ENCODE peak calls at places on chromosomes 13 and 19, in six cellular contexts. One of them, this sample, is unnamed.

GRCh38 chr13:97948041-97948440 is 5.4 kb upstream of the IPO5 start:
- DNase-seq in stomach: no peak
- DNase-seq in NB4: no peak
- DNase-seq in fibroblast of mammary gland: peak
- DNase-seq in progenitor cell of endocrine pancreas: no peak
- DNase-seq in lower lobe of right lung: no peak
- DNase-seq in this sample: peak

GRCh38 chr13:112454648-112455334 is 78.6 kb downstream of the SPACA7 start:
- DNase-seq in stomach: no peak
- DNase-seq in NB4: no peak
- DNase-seq in fibroblast of mammary gland: no peak
- DNase-seq in progenitor cell of endocrine pancreas: no peak
- DNase-seq in lower lobe of right lung: no peak
- DNase-seq in this sample: no peak

GRCh38 chr13:55615080-55615479 is 1525.6 kb upstream of the PRR20A start:
- DNase-seq in stomach: no peak
- DNase-seq in NB4: no peak
- DNase-seq in fibroblast of mammary gland: no peak
- DNase-seq in progenitor cell of endocrine pancreas: no peak
- DNase-seq in lower lobe of right lung: no peak
- DNase-seq in this sample: no peak

GRCh38 chr13:88063741-88064140 is 392.6 kb downstream of the SLITRK5 start:
- DNase-seq in stomach: no peak
- DNase-seq in NB4: no peak
- DNase-seq in fibroblast of mammary gland: no peak
- DNase-seq in progenitor cell of endocrine pancreas: no peak
- DNase-seq in lower lobe of right lung: no peak
- DNase-seq in this sample: no peak

GRCh38 chr19:11421607-11422098 is 2.5 kb upstream of the RGL3 start:
- DNase-seq in stomach: peak
- DNase-seq in NB4: no peak
- DNase-seq in fibroblast of mammary gland: no peak
- DNase-seq in progenitor cell of endocrine pancreas: no peak
- DNase-seq in lower lobe of right lung: peak
- DNase-seq in this sample: no peak

GRCh38 chr19:23901360-23901759 is 13.3 kb upstream of the ZNF726 start:
- DNase-seq in stomach: no peak
- DNase-seq in NB4: no peak
- DNase-seq in fibroblast of mammary gland: no peak
- DNase-seq in progenitor cell of endocrine pancreas: no peak
- DNase-seq in lower lobe of right lung: no peak
- DNase-seq in this sample: no peak

GRCh38 chr13:33514362-33514761 is 228.8 kb upstream of the STARD13 start:
- DNase-seq in stomach: no peak
- DNase-seq in NB4: no peak
- DNase-seq in fibroblast of mammary gland: no peak
- DNase-seq in progenitor cell of endocrine pancreas: no peak
- DNase-seq in lower lobe of right lung: no peak
- DNase-seq in this sample: no peak

GRCh38 chr19:47673426-47673825 is 39.8 kb upstream of the EHD2 start:
- DNase-seq in stomach: no peak
- DNase-seq in NB4: no peak
- DNase-seq in fibroblast of mammary gland: no peak
- DNase-seq in progenitor cell of endocrine pancreas: no peak
- DNase-seq in lower lobe of right lung: no peak
- DNase-seq in this sample: no peak

GRCh38 chr19:11373166-11373884 is 1.1 kb upstream of the SWSAP1 start:
- DNase-seq in stomach: peak
- DNase-seq in NB4: peak
- DNase-seq in fibroblast of mammary gland: no peak
- DNase-seq in progenitor cell of endocrine pancreas: peak
- DNase-seq in lower lobe of right lung: no peak
- DNase-seq in this sample: peak

GRCh38 chr19:10718205-10719196 is 622 bp downstream of the DNM2 start:
- DNase-seq in stomach: peak
- DNase-seq in NB4: peak
- DNase-seq in fibroblast of mammary gland: peak
- DNase-seq in progenitor cell of endocrine pancreas: peak
- DNase-seq in lower lobe of right lung: peak
- DNase-seq in this sample: peak

GRCh38 chr13:109989155-109989554 is 202.8 kb upstream of the IRS2 start:
- DNase-seq in stomach: no peak
- DNase-seq in NB4: no peak
- DNase-seq in fibroblast of mammary gland: peak
- DNase-seq in progenitor cell of endocrine pancreas: no peak
- DNase-seq in lower lobe of right lung: no peak
- DNase-seq in this sample: peak

GRCh38 chr13:39405107-39405506 is 197.9 kb downstream of the LHFPL6 start:
- DNase-seq in stomach: no peak
- DNase-seq in NB4: no peak
- DNase-seq in fibroblast of mammary gland: no peak
- DNase-seq in progenitor cell of endocrine pancreas: no peak
- DNase-seq in lower lobe of right lung: no peak
- DNase-seq in this sample: no peak

GRCh38 chr19:48674216-48674809 is 1.5 kb upstream of the NTN5 start:
- DNase-seq in stomach: no peak
- DNase-seq in NB4: no peak
- DNase-seq in fibroblast of mammary gland: no peak
- DNase-seq in progenitor cell of endocrine pancreas: no peak
- DNase-seq in lower lobe of right lung: no peak
- DNase-seq in this sample: no peak

GRCh38 chr19:5504115-5504514 is 48.9 kb downstream of the ZNRF4 start:
- DNase-seq in stomach: no peak
- DNase-seq in NB4: no peak
- DNase-seq in fibroblast of mammary gland: no peak
- DNase-seq in progenitor cell of endocrine pancreas: no peak
- DNase-seq in lower lobe of right lung: no peak
- DNase-seq in this sample: no peak

GRCh38 chr13:49082653-49083536 is 107.2 kb downstream of the FNDC3A start:
- DNase-seq in stomach: no peak
- DNase-seq in NB4: no peak
- DNase-seq in fibroblast of mammary gland: peak
- DNase-seq in progenitor cell of endocrine pancreas: no peak
- DNase-seq in lower lobe of right lung: no peak
- DNase-seq in this sample: peak

GRCh38 chr19:19463348-19464117 is 51.8 kb downstream of the TSSK6 start:
- DNase-seq in stomach: no peak
- DNase-seq in NB4: no peak
- DNase-seq in fibroblast of mammary gland: peak
- DNase-seq in progenitor cell of endocrine pancreas: no peak
- DNase-seq in lower lobe of right lung: peak
- DNase-seq in this sample: peak

GRCh38 chr13:113035209-113035800 is 66.3 kb downstream of the MCF2L start:
- DNase-seq in stomach: no peak
- DNase-seq in NB4: no peak
- DNase-seq in fibroblast of mammary gland: no peak
- DNase-seq in progenitor cell of endocrine pancreas: no peak
- DNase-seq in lower lobe of right lung: no peak
- DNase-seq in this sample: no peak

GRCh38 chr13:50074843-50075242 is 59.6 kb downstream of the KCNRG start:
- DNase-seq in stomach: no peak
- DNase-seq in NB4: no peak
- DNase-seq in fibroblast of mammary gland: no peak
- DNase-seq in progenitor cell of endocrine pancreas: no peak
- DNase-seq in lower lobe of right lung: no peak
- DNase-seq in this sample: no peak

GRCh38 chr19:11363881-11364280 is 8.6 kb downstream of the PLPPR2 start:
- DNase-seq in stomach: no peak
- DNase-seq in NB4: no peak
- DNase-seq in fibroblast of mammary gland: no peak
- DNase-seq in progenitor cell of endocrine pancreas: no peak
- DNase-seq in lower lobe of right lung: no peak
- DNase-seq in this sample: no peak

GRCh38 chr13:77065456-77066147 is 38.6 kb upstream of the FBXL3 start:
- DNase-seq in stomach: no peak
- DNase-seq in NB4: peak
- DNase-seq in fibroblast of mammary gland: no peak
- DNase-seq in progenitor cell of endocrine pancreas: no peak
- DNase-seq in lower lobe of right lung: no peak
- DNase-seq in this sample: no peak

GRCh38 chr13:93736111-93736510 is 509.5 kb downstream of the GPC6 start:
- DNase-seq in stomach: no peak
- DNase-seq in NB4: no peak
- DNase-seq in fibroblast of mammary gland: peak
- DNase-seq in progenitor cell of endocrine pancreas: no peak
- DNase-seq in lower lobe of right lung: no peak
- DNase-seq in this sample: no peak

GRCh38 chr13:77300176-77301141 is 26.4 kb downstream of the MYCBP2 start:
- DNase-seq in stomach: no peak
- DNase-seq in NB4: peak
- DNase-seq in fibroblast of mammary gland: peak
- DNase-seq in progenitor cell of endocrine pancreas: no peak
- DNase-seq in lower lobe of right lung: no peak
- DNase-seq in this sample: peak

GRCh38 chr19:10115392-10116084 is 4.0 kb downstream of the P2RY11 start:
- DNase-seq in stomach: no peak
- DNase-seq in NB4: no peak
- DNase-seq in fibroblast of mammary gland: no peak
- DNase-seq in progenitor cell of endocrine pancreas: no peak
- DNase-seq in lower lobe of right lung: peak
- DNase-seq in this sample: no peak

GRCh38 chr13:90867336-90867683 is 480.2 kb upstream of the MIR17HG start:
- DNase-seq in stomach: peak
- DNase-seq in NB4: peak
- DNase-seq in fibroblast of mammary gland: peak
- DNase-seq in progenitor cell of endocrine pancreas: peak
- DNase-seq in lower lobe of right lung: peak
- DNase-seq in this sample: peak

GRCh38 chr13:92103673-92104296 is 705.4 kb downstream of the GPC5 start:
- DNase-seq in stomach: no peak
- DNase-seq in NB4: no peak
- DNase-seq in fibroblast of mammary gland: no peak
- DNase-seq in progenitor cell of endocrine pancreas: no peak
- DNase-seq in lower lobe of right lung: no peak
- DNase-seq in this sample: no peak

GRCh38 chr19:52099497-52100138 is 4.1 kb upstream of the ZNF841 start:
- DNase-seq in stomach: no peak
- DNase-seq in NB4: no peak
- DNase-seq in fibroblast of mammary gland: peak
- DNase-seq in progenitor cell of endocrine pancreas: no peak
- DNase-seq in lower lobe of right lung: no peak
- DNase-seq in this sample: no peak

GRCh38 chr13:37138169-37138568 is 32.7 kb upstream of the CSNK1A1L start:
- DNase-seq in stomach: no peak
- DNase-seq in NB4: no peak
- DNase-seq in fibroblast of mammary gland: peak
- DNase-seq in progenitor cell of endocrine pancreas: no peak
- DNase-seq in lower lobe of right lung: no peak
- DNase-seq in this sample: no peak

GRCh38 chr13:21405309-21405708 is 53.8 kb downstream of the ZDHHC20 start:
- DNase-seq in stomach: no peak
- DNase-seq in NB4: no peak
- DNase-seq in fibroblast of mammary gland: no peak
- DNase-seq in progenitor cell of endocrine pancreas: no peak
- DNase-seq in lower lobe of right lung: no peak
- DNase-seq in this sample: no peak

GRCh38 chr13:105847532-105848295 is 687.7 kb downstream of the EFNB2 start:
- DNase-seq in stomach: no peak
- DNase-seq in NB4: no peak
- DNase-seq in fibroblast of mammary gland: no peak
- DNase-seq in progenitor cell of endocrine pancreas: no peak
- DNase-seq in lower lobe of right lung: no peak
- DNase-seq in this sample: no peak

GRCh38 chr13:75161804-75162203 is 320.2 kb downstream of the TBC1D4 start:
- DNase-seq in stomach: no peak
- DNase-seq in NB4: no peak
- DNase-seq in fibroblast of mammary gland: no peak
- DNase-seq in progenitor cell of endocrine pancreas: no peak
- DNase-seq in lower lobe of right lung: no peak
- DNase-seq in this sample: no peak

GRCh38 chr13:113814435-113814821 is 49.4 kb downstream of the GAS6 start:
- DNase-seq in stomach: no peak
- DNase-seq in NB4: no peak
- DNase-seq in fibroblast of mammary gland: no peak
- DNase-seq in progenitor cell of endocrine pancreas: no peak
- DNase-seq in lower lobe of right lung: no peak
- DNase-seq in this sample: peak

DNA sequence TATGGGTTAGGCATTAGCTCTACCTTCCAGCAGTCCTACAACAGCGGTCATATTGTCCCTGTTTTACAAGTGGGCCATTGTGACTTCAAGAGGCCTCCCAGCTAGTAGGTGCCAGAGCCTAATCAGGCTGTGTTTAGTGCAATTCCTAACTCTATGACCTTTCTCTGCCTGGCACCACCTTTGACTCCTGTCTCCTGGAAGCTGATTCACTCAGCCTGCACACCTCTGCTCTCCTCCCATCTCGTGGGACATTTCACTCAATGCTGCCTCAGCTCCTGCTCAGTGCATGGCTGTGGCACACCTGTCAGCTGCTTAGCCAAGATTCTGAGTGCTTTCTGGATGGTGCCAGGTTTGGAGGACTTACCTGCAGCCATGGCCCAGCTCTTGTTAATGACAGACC is 9.5 kb upstream of the GJB6 start:
- DNase-seq in stomach: no peak
- DNase-seq in NB4: no peak
- DNase-seq in fibroblast of mammary gland: no peak
- DNase-seq in progenitor cell of endocrine pancreas: no peak
- DNase-seq in lower lobe of right lung: no peak
- DNase-seq in this sample: no peak
- TF ChIP-seq CTCF in stomach: no peak
- TF ChIP-seq CTCF in NB4: no peak
- TF ChIP-seq CTCF in fibroblast of mammary gland: no peak
- TF ChIP-seq CTCF in progenitor cell of endocrine pancreas: no peak
- TF ChIP-seq CTCF in lower lobe of right lung: no peak
- TF ChIP-seq CTCF in this sample: no peak

DNA sequence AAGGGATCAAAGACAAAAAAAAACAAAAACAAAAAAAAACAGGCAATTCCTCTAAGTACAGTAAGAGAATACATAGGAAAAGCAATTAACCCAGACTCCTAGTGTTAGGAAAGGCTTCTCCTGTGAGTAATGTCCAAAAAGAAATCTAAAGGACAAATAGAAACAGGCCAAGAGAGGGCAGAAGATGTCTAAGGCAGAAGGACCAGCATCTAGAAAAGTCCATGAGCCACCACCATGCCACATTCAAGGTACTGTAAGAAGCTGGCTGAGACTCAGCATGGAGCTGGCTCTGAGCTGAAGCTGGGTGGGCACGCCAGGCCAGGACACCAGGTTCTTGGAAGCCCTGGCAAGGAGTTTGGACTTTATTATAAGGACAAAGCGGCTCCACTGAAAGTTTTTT is 118.1 kb upstream of the FRY start:
- DNase-seq in stomach: no peak
- DNase-seq in NB4: peak
- DNase-seq in fibroblast of mammary gland: peak
- DNase-seq in progenitor cell of endocrine pancreas: no peak
- DNase-seq in lower lobe of right lung: no peak
- DNase-seq in this sample: peak
- TF ChIP-seq CTCF in stomach: no peak
- TF ChIP-seq CTCF in NB4: no peak
- TF ChIP-seq CTCF in fibroblast of mammary gland: no peak
- TF ChIP-seq CTCF in progenitor cell of endocrine pancreas: no peak
- TF ChIP-seq CTCF in lower lobe of right lung: no peak
- TF ChIP-seq CTCF in this sample: peak

GRCh38 chr13:46010148-46010547 is 42.4 kb downstream of the ZC3H13 start:
- DNase-seq in stomach: no peak
- DNase-seq in NB4: peak
- DNase-seq in fibroblast of mammary gland: peak
- DNase-seq in progenitor cell of endocrine pancreas: no peak
- DNase-seq in lower lobe of right lung: no peak
- DNase-seq in this sample: no peak
- TF ChIP-seq CTCF in stomach: no peak
- TF ChIP-seq CTCF in NB4: peak
- TF ChIP-seq CTCF in fibroblast of mammary gland: peak
- TF ChIP-seq CTCF in progenitor cell of endocrine pancreas: peak
- TF ChIP-seq CTCF in lower lobe of right lung: no peak
- TF ChIP-seq CTCF in this sample: peak

GRCh38 chr19:55287361-55288079 is 3.7 kb downstream of the BRSK1 start:
- DNase-seq in stomach: no peak
- DNase-seq in NB4: no peak
- DNase-seq in fibroblast of mammary gland: no peak
- DNase-seq in progenitor cell of endocrine pancreas: no peak
- DNase-seq in lower lobe of right lung: no peak
- DNase-seq in this sample: no peak
- TF ChIP-seq CTCF in stomach: no peak
- TF ChIP-seq CTCF in NB4: no peak
- TF ChIP-seq CTCF in fibroblast of mammary gland: no peak
- TF ChIP-seq CTCF in progenitor cell of endocrine pancreas: no peak
- TF ChIP-seq CTCF in lower lobe of right lung: no peak
- TF ChIP-seq CTCF in this sample: no peak